ENCODE peak calls at places on chromosomes 13 and 19, in five cellular contexts. Y is fibroblast of lung, R is HepG2, L is psoas muscle, J is left ventricle myocardium inferior. A is an unnamed sample.

GRCh38 chr13:20360041-20360491 is 127.9 kb upstream of the GJB6 start:
- DNase-seq in Y (peak), R (no peak), L (no peak), J (no peak), A (no peak)

GRCh38 chr19:737591-738093 is 13.3 kb upstream of the MISP start:
- DNase-seq in Y (peak), R (peak), L (peak), J (no peak), A (peak)

GRCh38 chr13:106507560-106508274 is 27.7 kb downstream of the EFNB2 start:
- DNase-seq in Y (peak), R (peak), L (no peak), J (no peak), A (peak)

GRCh38 chr19:48754950-48755645 is at the start of gene FGF21:
- DNase-seq in Y (no peak), R (no peak), L (peak), J (no peak), A (no peak)

GRCh38 chr13:30181856-30182651 is 125.3 kb downstream of the KATNAL1 start:
- DNase-seq in Y (no peak), R (no peak), L (no peak), J (no peak), A (no peak)

GRCh38 chr19:13712767-13713201 is 51.5 kb upstream of the MRI1 start:
- DNase-seq in Y (no peak), R (no peak), L (no peak), J (peak), A (no peak)

GRCh38 chr19:45376045-45376724 is 5.8 kb upstream of the ERCC2 start:
- DNase-seq in Y (peak), R (peak), L (peak), J (no peak), A (peak)

GRCh38 chr13:44710576-44710975 is 134.4 kb upstream of the TSC22D1 start:
- DNase-seq in Y (peak), R (no peak), L (no peak), J (no peak), A (peak)

GRCh38 chr13:20428666-20429644 is 96.7 kb downstream of the CRYL1 start:
- DNase-seq in Y (no peak), R (no peak), L (no peak), J (no peak), A (no peak)

GRCh38 chr19:20472854-20473253 is 92.7 kb downstream of the ZNF737 start:
- DNase-seq in Y (no peak), R (no peak), L (no peak), J (no peak), A (no peak)
- H3K4me3 ChIP-seq in Y (no peak), R (no peak), L (no peak), J (no peak), A (no peak)

GRCh38 chr13:37049810-37050209 is 9.7 kb downstream of the SUPT20H start:
- DNase-seq in Y (no peak), R (no peak), L (no peak), J (no peak), A (no peak)
- TF ChIP-seq CTCF in Y (no peak), R (no peak), L (no peak), J (no peak), A (no peak)

GRCh38 chr19:3721900-3722442 is 13.8 kb downstream of the TJP3 start:
- DNase-seq in Y (no peak), R (no peak), L (no peak), J (no peak), A (no peak)
- H3K4me3 ChIP-seq in Y (no peak), R (no peak), L (no peak), J (peak), A (no peak)

DNA sequence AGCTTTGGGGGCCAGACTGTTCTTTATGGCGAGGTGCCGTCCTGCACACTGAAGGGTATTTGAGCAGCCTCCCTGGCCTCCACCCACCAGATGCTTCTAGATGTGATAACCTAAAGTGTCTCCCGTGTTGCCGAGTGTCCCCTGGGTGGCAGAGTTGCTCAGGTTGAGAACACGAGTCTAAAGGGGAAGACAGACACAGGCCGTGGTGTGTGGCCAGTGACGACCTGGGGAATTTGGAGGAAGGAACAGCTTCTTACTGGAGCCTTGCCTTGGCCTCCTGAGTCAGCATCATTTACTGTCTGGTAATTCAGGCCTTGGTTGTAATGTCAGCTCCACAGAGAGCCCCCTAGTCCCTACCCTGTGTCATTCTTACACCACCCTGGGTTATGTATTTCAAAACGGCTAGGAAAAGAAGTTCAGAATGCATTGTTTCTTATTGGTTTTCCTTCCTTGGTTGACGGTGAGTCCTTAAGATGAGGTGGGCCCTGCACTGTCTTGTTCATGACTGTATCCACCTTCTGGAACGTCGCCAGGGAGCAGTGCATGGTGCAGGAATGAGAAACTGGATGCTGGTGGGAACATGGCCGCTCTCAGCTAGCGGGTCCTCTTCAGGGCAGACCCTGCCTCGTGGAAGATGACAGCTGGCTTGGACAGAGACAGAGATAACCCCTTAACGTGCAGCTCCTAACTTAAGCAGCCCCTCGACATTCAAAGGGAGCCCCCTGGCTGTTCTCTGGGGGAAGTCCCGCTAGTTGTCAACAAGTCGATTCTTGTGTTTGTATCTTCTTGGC is 7.1 kb downstream of the SIN3B start:
- DNase-seq in Y (no peak), R (no peak), L (no peak), J (no peak), A (no peak)
- TF ChIP-seq CTCF in Y (no peak), R (peak), L (no peak), J (peak), A (no peak)

GRCh38 chr19:35509861-35510625 is 3.4 kb downstream of the DMKN start:
- DNase-seq in Y (peak), R (peak), L (peak), J (peak), A (peak)
- H3K4me3 ChIP-seq in Y (peak), R (peak), L (peak), J (peak), A (peak)

DNA sequence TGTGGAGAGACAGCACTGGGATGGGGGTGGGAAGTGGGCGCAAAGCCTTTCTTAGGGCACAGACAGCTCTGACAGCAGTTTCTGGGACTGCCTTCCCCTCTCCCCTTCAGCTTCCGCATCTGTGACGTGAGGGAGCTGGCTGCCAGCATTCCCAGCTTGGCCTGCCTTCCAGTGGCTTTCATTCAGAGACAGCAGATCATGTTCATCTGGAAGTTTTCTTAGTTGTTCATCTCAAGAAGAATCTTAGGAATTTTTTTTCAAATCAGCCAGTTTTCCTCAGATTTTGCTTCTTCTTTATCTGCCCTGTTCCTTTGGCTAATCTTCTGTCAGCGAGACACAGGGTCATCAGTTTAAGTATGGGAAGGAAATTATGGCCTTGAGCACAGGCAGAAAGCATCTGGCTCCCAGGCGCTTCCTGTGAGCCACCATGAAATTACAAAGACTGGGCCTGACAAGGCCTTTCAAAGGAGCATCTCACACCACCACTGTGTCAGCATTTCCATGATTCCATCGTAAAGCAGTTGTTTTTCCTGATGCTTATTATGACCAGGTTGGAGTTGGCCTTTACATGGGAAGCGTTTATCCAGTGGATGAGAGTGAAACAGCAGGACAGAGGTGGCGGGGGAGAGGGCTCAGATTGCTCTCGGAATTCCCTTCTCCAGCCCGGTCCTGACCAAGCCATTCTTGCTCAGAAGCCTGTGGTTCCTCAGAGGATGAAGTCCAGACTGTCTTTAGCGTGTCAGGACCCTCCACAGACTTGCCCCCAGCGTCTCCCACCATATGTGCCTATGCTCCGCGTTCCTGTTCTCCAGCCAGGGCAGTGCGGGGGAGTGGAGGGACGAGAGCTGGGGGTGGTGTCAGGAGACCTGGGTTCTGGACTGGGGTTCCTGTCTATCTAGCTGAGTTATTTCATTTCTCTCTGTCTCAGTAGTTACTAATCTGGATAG is 43.6 kb downstream of the ARHGAP35 start:
- DNase-seq in Y (peak), R (no peak), L (peak), J (peak), A (peak)
- TF ChIP-seq CTCF in Y (no peak), R (no peak), L (no peak), J (no peak), A (no peak)

GRCh38 chr13:90049989-90050671 is 1297.4 kb upstream of the MIR17HG start:
- DNase-seq in Y (no peak), R (no peak), L (no peak), J (no peak), A (no peak)

GRCh38 chr13:90047600-90047999 is 1299.9 kb upstream of the MIR17HG start:
- DNase-seq in Y (no peak), R (no peak), L (no peak), J (no peak), A (no peak)
- H3K4me3 ChIP-seq in Y (no peak), R (no peak), L (no peak), J (no peak), A (no peak)

GRCh38 chr19:35142531-35143230 is 374 bp upstream of the FXYD7 start:
- DNase-seq in Y (peak), R (no peak), L (no peak), J (peak), A (no peak)
- TF ChIP-seq CTCF in Y (peak), R (peak), L (peak), J (peak), A (no peak)

GRCh38 chr19:32346901-32347300 is 1.5 kb downstream of the ZNF507 start:
- DNase-seq in Y (no peak), R (no peak), L (no peak), J (no peak), A (no peak)
- H3K4me3 ChIP-seq in Y (peak), R (peak), L (peak), J (peak), A (peak)

DNA sequence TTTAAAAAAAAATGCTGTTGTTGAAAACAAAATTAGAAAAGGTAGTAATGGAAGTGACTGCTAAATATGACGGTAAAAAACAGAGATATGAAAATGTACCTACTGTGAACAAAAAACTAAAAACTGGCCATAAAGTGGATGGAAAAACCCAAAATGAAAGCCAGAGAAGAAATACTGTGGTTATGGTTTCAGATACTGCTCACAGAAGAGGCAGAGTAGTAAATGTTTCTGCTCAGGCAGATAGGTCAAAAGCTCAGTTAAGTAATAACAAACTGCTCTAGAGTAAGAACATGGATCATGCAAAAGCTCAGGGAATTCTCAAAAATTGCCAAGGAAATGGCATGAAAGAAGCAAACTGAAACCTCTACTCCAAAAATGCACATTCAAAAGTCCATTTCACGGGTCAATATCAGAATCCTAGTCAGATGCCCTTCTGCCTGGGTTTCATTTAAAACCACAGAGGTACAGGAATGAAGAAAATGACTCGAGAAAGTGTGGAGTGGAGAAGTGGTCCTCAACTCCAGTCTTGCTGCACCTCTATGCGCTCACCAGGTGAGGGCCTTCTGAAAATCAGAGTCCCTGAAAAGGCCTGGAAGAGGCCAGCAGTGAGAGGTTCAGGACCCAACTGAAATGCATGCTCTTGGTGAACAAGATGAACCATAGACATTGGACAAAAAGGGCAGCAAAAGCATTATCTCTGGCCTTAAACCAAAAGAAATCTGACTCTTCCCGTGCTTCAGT is 315.0 kb upstream of the SPRY2 start:
- DNase-seq in Y (no peak), R (no peak), L (no peak), J (no peak), A (no peak)
- TF ChIP-seq CTCF in Y (no peak), R (no peak), L (no peak), J (no peak), A (no peak)